ENCODE peak calls at places on chromosomes 1 and 21, in eight cellular contexts. Y, O, P, Z, Q, W, H and L are unnamed samples.

GRCh38 chr1:5647226-5647625 is 345.0 kb downstream of the NPHP4 start:
- DNase-seq in Y (no peak), O (no peak), P (no peak), Z (no peak), Q (peak), W (no peak), H (no peak), L (peak)

GRCh38 chr21:31257265-31257664 is 86.8 kb downstream of the TIAM1 start:
- DNase-seq in Y (no peak), O (no peak), P (no peak), Z (no peak), Q (no peak), W (no peak), H (no peak), L (no peak)

GRCh38 chr1:6638226-6638625 is 13.6 kb downstream of the THAP3 start:
- DNase-seq in Y (no peak), O (no peak), P (no peak), Z (no peak), Q (peak), W (peak), H (peak), L (no peak)

GRCh38 chr1:219088778-219089557 is 84.7 kb upstream of the LYPLAL1 start:
- DNase-seq in Y (peak), O (peak), P (peak), Z (peak), Q (no peak), W (peak), H (peak), L (no peak)

GRCh38 chr1:114234408-114235119 is 80.9 kb upstream of the SYT6 start:
- DNase-seq in Y (no peak), O (no peak), P (no peak), Z (no peak), Q (no peak), W (no peak), H (no peak), L (peak)

GRCh38 chr1:154820646-154821045 is 49.4 kb downstream of the KCNN3 start:
- DNase-seq in Y (no peak), O (no peak), P (no peak), Z (no peak), Q (no peak), W (no peak), H (no peak), L (no peak)

GRCh38 chr1:203456577-203456976 is 19.0 kb upstream of the PRELP start:
- DNase-seq in Y (no peak), O (no peak), P (no peak), Z (no peak), Q (no peak), W (no peak), H (no peak), L (no peak)

GRCh38 chr1:3032970-3033794 is 11.9 kb downstream of the ACTRT2 start:
- DNase-seq in Y (no peak), O (no peak), P (no peak), Z (no peak), Q (peak), W (no peak), H (peak), L (peak)

GRCh38 chr1:6991271-6991670 is 206.0 kb downstream of the CAMTA1 start:
- DNase-seq in Y (peak), O (no peak), P (peak), Z (no peak), Q (no peak), W (peak), H (no peak), L (no peak)

GRCh38 chr1:38616846-38617245 is 242.7 kb downstream of the RRAGC start:
- DNase-seq in Y (no peak), O (no peak), P (no peak), Z (no peak), Q (no peak), W (no peak), H (no peak), L (no peak)

GRCh38 chr1:36472656-36473055 is 8.5 kb upstream of the MRPS15 start:
- DNase-seq in Y (no peak), O (no peak), P (no peak), Z (no peak), Q (no peak), W (no peak), H (no peak), L (no peak)

GRCh38 chr1:35454616-35455015 is 102.6 kb downstream of the KIAA0319L start:
- DNase-seq in Y (no peak), O (no peak), P (no peak), Z (no peak), Q (no peak), W (peak), H (no peak), L (no peak)

GRCh38 chr1:72845342-72845741 is 563.0 kb upstream of the NEGR1 start:
- DNase-seq in Y (peak), O (no peak), P (no peak), Z (no peak), Q (no peak), W (peak), H (no peak), L (no peak)
- TF ChIP-seq CTCF in Y (no peak), O (no peak), P (peak), Z (no peak), Q (no peak), W (peak), H (no peak), L (peak)

GRCh38 chr1:13543451-13543911 is 29.7 kb upstream of the LRRC38 start:
- DNase-seq in Y (no peak), O (no peak), P (no peak), Z (no peak), Q (no peak), W (no peak), H (peak), L (no peak)

GRCh38 chr1:13541435-13542215 is 27.8 kb upstream of the LRRC38 start:
- DNase-seq in Y (no peak), O (no peak), P (no peak), Z (no peak), Q (no peak), W (no peak), H (no peak), L (no peak)

GRCh38 chr1:13546791-13547190 is 33.0 kb upstream of the LRRC38 start:
- DNase-seq in Y (no peak), O (no peak), P (no peak), Z (no peak), Q (peak), W (no peak), H (no peak), L (no peak)

GRCh38 chr1:13540871-13541270 is 27.1 kb upstream of the LRRC38 start:
- DNase-seq in Y (no peak), O (no peak), P (no peak), Z (no peak), Q (no peak), W (no peak), H (no peak), L (no peak)

DNA sequence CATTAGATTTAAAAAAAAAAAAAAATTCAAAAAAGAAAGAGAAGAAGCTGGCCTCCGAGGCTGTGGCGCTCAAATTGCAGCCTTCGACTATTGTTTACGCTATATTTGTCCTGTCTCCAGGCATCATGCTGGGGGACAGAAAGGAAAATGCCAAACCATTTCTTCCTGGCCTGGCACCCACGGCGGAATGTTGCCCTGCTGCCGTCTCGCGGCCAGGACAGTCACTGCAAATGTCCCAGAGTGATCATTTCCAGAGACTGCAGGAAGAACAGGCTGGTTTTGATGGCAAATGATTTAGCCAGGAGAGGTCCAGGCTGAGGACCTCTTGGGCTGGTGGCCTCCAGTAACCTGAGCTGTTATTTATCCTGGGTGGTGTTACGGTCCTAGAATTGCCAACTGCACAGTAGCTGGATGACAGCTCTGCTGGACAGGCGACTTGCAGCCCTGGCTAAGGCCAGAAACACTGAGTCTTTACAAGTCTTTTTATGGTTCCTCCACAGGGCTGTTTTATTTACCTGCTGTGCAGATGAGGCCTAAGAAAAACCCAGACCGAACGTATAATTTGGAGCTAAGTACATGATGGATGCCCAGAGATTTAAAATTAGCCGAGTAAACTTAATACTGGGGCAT is 30.2 kb upstream of the LRRC38 start:
- DNase-seq in Y (peak), O (no peak), P (no peak), Z (peak), Q (peak), W (peak), H (no peak), L (no peak)
- TF ChIP-seq CTCF in Y (no peak), O (no peak), P (peak), Z (no peak), Q (no peak), W (peak), H (peak), L (no peak)

DNA sequence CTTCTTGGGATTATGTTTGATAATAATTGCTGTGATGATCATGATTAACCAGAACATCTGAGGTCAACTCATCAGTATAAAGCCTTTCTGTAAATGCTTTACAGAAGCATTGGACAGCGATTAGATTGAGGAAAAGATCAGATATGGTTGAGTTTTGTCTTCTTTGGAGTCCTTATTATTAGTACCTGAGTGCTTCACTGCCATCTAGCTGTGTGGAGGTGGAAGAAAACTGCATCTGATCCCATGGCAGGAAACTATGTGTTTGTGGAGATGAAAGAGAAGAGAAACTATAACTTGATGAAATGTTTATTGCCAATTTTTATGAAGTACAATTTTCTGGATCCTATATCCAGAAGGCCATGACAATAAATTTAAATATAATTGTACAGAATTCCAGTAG is 11.4 kb downstream of the FLG2 start:
- DNase-seq in Y (peak), O (no peak), P (no peak), Z (no peak), Q (no peak), W (no peak), H (no peak), L (no peak)
- TF ChIP-seq CTCF in Y (no peak), O (peak), P (peak), Z (peak), Q (no peak), W (peak), H (no peak), L (no peak)

GRCh38 chr1:57711326-57711725 is 287.5 kb upstream of the DAB1 start:
- DNase-seq in Y (no peak), O (no peak), P (no peak), Z (no peak), Q (no peak), W (no peak), H (no peak), L (no peak)

GRCh38 chr1:57704811-57705210 is 281.0 kb upstream of the DAB1 start:
- DNase-seq in Y (no peak), O (no peak), P (no peak), Z (no peak), Q (no peak), W (no peak), H (no peak), L (no peak)

GRCh38 chr1:57712846-57713245 is 289.0 kb upstream of the DAB1 start:
- DNase-seq in Y (no peak), O (no peak), P (no peak), Z (no peak), Q (no peak), W (no peak), H (no peak), L (no peak)

GRCh38 chr1:57704231-57704630 is 280.4 kb upstream of the DAB1 start:
- DNase-seq in Y (no peak), O (no peak), P (no peak), Z (no peak), Q (no peak), W (no peak), H (no peak), L (no peak)

GRCh38 chr1:57707631-57708030 is 283.8 kb upstream of the DAB1 start:
- DNase-seq in Y (no peak), O (no peak), P (no peak), Z (no peak), Q (no peak), W (no peak), H (no peak), L (no peak)
- TF ChIP-seq CTCF in Y (no peak), O (no peak), P (peak), Z (no peak), Q (no peak), W (no peak), H (no peak), L (no peak)

GRCh38 chr1:202348509-202349262 is at the start of gene PPP1R12B:
- DNase-seq in Y (peak), O (peak), P (peak), Z (peak), Q (peak), W (peak), H (peak), L (peak)

GRCh38 chr1:202351725-202352124 is 3.2 kb downstream of the PPP1R12B start:
- DNase-seq in Y (no peak), O (no peak), P (no peak), Z (no peak), Q (no peak), W (peak), H (no peak), L (no peak)

GRCh38 chr1:202343652-202344349 is 2.1 kb upstream of the UBE2T start:
- DNase-seq in Y (peak), O (no peak), P (no peak), Z (no peak), Q (no peak), W (peak), H (no peak), L (no peak)

GRCh38 chr1:202348005-202348508 is 442 bp upstream of the PPP1R12B start:
- DNase-seq in Y (no peak), O (no peak), P (no peak), Z (no peak), Q (no peak), W (no peak), H (no peak), L (no peak)

GRCh38 chr1:202349263-202349928 is 897 bp downstream of the PPP1R12B start:
- DNase-seq in Y (peak), O (no peak), P (no peak), Z (no peak), Q (no peak), W (peak), H (no peak), L (no peak)
- TF ChIP-seq CTCF in Y (no peak), O (no peak), P (no peak), Z (no peak), Q (no peak), W (no peak), H (no peak), L (no peak)

DNA sequence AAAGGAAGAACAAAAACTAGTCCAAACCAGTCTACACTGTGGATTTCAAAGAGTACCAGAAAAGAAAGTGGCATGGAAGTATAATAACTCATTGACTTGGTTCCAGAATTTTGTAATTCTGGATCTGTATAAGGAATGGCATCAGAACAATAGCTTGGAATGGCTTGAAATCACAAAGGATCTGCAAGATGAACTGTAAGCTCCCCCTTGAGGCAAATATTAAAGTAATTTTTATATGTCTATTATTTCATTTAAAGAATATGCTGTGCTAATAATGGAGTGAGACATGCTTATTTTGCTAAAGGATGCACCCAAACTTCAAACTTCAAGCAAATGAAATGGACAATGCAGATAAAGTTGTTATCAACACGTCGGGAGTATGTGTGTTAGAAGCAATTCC is 21.3 kb downstream of the CHODL start:
- DNase-seq in Y (no peak), O (no peak), P (no peak), Z (no peak), Q (no peak), W (peak), H (no peak), L (no peak)
- TF ChIP-seq CTCF in Y (no peak), O (no peak), P (no peak), Z (no peak), Q (no peak), W (no peak), H (no peak), L (no peak)